ENCODE peak calls at places on chromosome X, in five cellular contexts. S is lower lobe of right lung; O is neural progenitor cell; D is pancreas; B is CD8-positive, alpha-beta memory T cell. A is an unnamed sample.

GRCh38 chrX:114906978-114907510 is 110.4 kb downstream of the IL13RA2 start:
- DNase-seq in S (no peak), O (peak), D (no peak), B (no peak), A (no peak)

GRCh38 chrX:128438082-128438481 is 385.9 kb upstream of the ACTRT1 start:
- DNase-seq in S (no peak), O (no peak), D (no peak), B (no peak), A (no peak)

GRCh38 chrX:110021180-110022022 is 18.5 kb downstream of the TMEM164 start:
- DNase-seq in S (no peak), O (no peak), D (no peak), B (no peak), A (no peak)

GRCh38 chrX:46597774-46598173 is 24.2 kb downstream of the CHST7 start:
- DNase-seq in S (no peak), O (no peak), D (no peak), B (no peak), A (no peak)

GRCh38 chrX:9517062-9517461 is 52.2 kb downstream of the TBL1X start:
- DNase-seq in S (no peak), O (no peak), D (no peak), B (no peak), A (no peak)

GRCh38 chrX:41499195-41499594 is 52.1 kb downstream of the NYX start:
- DNase-seq in S (no peak), O (no peak), D (no peak), B (no peak), A (no peak)

GRCh38 chrX:10415704-10416001 is 204.7 kb downstream of the MID1 start:
- DNase-seq in S (no peak), O (no peak), D (no peak), B (no peak), A (no peak)

GRCh38 chrX:154436597-154437397 is at the start of gene GDI1:
- DNase-seq in S (peak), O (peak), D (no peak), B (peak), A (peak)

GRCh38 chrX:29478336-29479069 is 736.9 kb upstream of the MAGEB2 start:
- DNase-seq in S (no peak), O (peak), D (no peak), B (no peak), A (no peak)

GRCh38 chrX:131778269-131779218 is 234.7 kb downstream of the OR13H1 start:
- DNase-seq in S (no peak), O (no peak), D (peak), B (no peak), A (peak)

GRCh38 chrX:115900425-115900824 is 270.1 kb upstream of the AGTR2 start:
- DNase-seq in S (no peak), O (no peak), D (no peak), B (no peak), A (no peak)

GRCh38 chrX:79081895-79082512 is 62.5 kb upstream of the GPR174 start:
- DNase-seq in S (no peak), O (peak), D (no peak), B (peak), A (no peak)

GRCh38 chrX:12223650-12224049 is 85.4 kb downstream of the FRMPD4 start:
- DNase-seq in S (no peak), O (no peak), D (no peak), B (no peak), A (no peak)

GRCh38 chrX:73021361-73022092 is 18.8 kb downstream of the PABPC1L2B start:
- DNase-seq in S (no peak), O (no peak), D (no peak), B (no peak), A (no peak)

GRCh38 chrX:80648023-80648422 is 161.7 kb downstream of the BRWD3 start:
- DNase-seq in S (no peak), O (peak), D (no peak), B (no peak), A (no peak)

GRCh38 chrX:54920610-54921426 is at the start of gene TRO:
- DNase-seq in S (no peak), O (peak), D (no peak), B (peak), A (no peak)

GRCh38 chrX:41716217-41716616 is 7.8 kb upstream of the GPR82 start:
- DNase-seq in S (no peak), O (no peak), D (no peak), B (no peak), A (no peak)

GRCh38 chrX:129781134-129782014 is 1.6 kb downstream of the SASH3 start:
- DNase-seq in S (peak), O (no peak), D (no peak), B (peak), A (peak)

GRCh38 chrX:38803286-38803608 is 2.0 kb downstream of the MID1IP1 start:
- DNase-seq in S (no peak), O (no peak), D (no peak), B (no peak), A (no peak)

GRCh38 chrX:38798956-38799355 is 2.3 kb upstream of the MID1IP1 start:
- DNase-seq in S (no peak), O (no peak), D (no peak), B (no peak), A (no peak)

GRCh38 chrX:38803609-38804480 is 2.6 kb downstream of the MID1IP1 start:
- DNase-seq in S (peak), O (peak), D (peak), B (peak), A (peak)

GRCh38 chrX:38799995-38800394 is 1.3 kb upstream of the MID1IP1 start:
- DNase-seq in S (no peak), O (no peak), D (no peak), B (no peak), A (no peak)

GRCh38 chrX:38800981-38801845 is at the start of gene MID1IP1:
- DNase-seq in S (peak), O (peak), D (peak), B (peak), A (peak)
- H3K4me3 ChIP-seq in S (peak), O (peak), D (no peak), B (peak), A (peak)

DNA sequence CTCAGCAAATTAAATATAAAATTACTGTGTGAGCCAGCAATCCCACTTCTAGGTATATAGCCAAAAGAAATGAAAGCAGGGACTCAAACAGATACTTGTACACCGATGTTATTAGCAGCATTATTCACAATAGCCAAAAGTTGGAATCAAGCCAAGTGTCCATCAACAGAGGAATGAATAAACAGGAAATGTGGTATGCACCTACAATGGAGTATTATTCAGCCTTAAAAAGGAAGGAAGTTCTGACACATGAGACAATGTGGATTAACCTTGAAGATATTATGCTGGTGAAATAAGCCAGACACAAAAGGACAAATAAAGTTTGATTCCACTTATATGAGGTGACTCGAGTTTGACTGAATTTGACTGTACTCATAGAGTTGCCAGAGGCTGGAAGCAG is 108.3 kb upstream of the DUSP21 start:
- DNase-seq in S (no peak), O (no peak), D (no peak), B (no peak), A (no peak)
- H3K4me3 ChIP-seq in S (no peak), O (no peak), D (no peak), B (no peak), A (no peak)

GRCh38 chrX:19912-20571 is 261.1 kb upstream of the PLCXD1 start:
- DNase-seq in S (no peak), O (peak), D (no peak), B (no peak), A (no peak)
- H3K4me3 ChIP-seq in S (no peak), O (peak), D (no peak), B (no peak), A (no peak)

DNA sequence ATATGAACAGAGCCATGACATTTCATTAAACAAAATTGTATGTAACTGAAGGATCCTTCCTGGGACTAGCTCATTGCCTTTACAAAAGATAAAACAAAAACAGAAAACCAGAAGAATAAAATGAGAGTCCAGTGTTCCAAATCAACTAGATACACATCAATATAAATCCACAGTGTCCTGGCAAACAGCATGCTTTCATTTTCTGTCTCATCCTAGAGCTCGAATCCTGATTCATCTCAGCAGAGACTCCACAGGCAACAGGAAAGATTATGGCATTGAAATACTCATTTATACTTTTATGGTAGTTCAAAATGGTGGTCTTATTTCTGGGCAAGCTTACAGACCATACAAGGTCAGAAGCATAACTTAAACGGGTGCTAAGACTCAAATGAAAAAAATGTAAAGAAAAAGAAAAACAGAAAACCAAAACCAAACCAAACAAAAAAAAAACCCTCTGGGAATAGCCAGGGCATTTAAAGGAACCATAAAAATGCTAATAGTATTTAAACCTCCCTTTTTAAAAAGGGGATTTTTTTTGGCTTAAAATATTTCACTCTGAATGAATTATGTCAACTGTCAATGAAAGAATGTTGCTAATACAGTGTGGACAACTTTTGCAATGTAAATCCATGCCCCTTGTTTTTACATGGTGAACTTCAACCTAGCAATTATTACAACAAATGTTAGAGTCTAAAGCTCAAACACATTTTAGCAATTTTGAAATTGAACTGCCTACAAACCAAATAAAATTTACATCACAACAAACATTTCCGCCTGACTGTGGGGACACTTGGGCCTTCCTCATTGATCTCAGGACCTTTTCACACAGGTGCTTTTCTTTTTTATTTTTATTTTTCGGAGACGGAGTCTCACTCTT is 57.9 kb downstream of the GPR101 start:
- DNase-seq in S (no peak), O (no peak), D (no peak), B (no peak), A (no peak)
- H3K4me3 ChIP-seq in S (no peak), O (no peak), D (no peak), B (no peak), A (no peak)

DNA sequence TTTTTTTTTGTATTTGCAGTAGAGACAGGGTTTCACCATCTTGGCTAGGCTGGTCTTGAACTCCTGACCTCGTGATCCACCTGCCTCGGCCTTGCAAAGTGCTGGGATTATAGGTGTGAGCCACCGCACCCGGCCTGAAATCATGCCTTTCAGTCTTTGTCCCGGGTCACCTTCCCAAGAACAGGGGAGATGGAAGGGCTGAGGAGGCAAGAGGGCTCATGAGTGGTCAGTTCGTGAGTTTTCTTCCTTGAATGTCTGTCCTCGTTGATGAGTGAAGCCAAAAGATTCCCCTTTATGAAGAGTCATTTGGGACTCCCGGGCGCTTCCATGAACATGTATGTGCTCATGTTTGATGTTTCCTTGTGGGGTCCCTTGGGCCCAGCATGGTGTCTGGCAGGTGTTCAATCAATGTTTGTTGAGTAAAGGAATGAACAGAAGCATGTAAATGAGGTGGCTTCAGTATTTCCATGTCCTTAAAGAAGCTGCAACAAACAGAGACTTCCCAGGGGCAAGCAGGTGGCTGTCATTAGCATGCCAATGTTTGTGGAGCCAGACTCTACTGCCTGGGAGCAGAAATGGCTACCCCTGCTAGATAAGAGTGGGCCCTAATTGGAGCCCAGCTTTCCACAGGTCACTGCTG is 3.4 kb upstream of the SEPTIN6 start:
- DNase-seq in S (no peak), O (no peak), D (no peak), B (no peak), A (no peak)
- H3K4me3 ChIP-seq in S (no peak), O (no peak), D (no peak), B (no peak), A (no peak)

DNA sequence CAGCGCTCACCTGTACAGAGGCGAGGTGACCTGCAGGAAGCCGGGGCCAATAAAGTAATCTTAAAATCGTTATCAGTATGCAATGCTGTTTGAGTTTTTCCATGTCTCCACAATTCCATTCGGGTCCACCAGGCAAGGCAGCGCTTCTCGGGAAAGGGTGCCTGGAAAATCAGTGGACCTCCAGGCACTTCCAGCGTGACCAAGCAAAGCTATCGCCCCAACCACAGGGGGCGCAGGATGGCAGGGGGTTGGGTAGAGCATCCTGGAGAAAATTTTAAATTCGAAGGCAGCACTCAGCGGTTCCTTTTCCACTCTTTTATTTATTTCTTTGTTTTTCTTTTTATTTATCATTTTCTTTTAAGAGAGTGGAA is 5.4 kb upstream of the SOX3 start:
- DNase-seq in S (no peak), O (peak), D (no peak), B (no peak), A (no peak)
- H3K4me3 ChIP-seq in S (no peak), O (no peak), D (no peak), B (no peak), A (no peak)

GRCh38 chrX:39805825-39806224 is 291.9 kb downstream of the BCOR start:
- DNase-seq in S (no peak), O (no peak), D (no peak), B (no peak), A (no peak)

GRCh38 chrX:39808471-39808917 is 289.3 kb downstream of the BCOR start:
- DNase-seq in S (no peak), O (no peak), D (no peak), B (no peak), A (peak)

GRCh38 chrX:39802354-39802753 is 295.4 kb downstream of the BCOR start:
- DNase-seq in S (no peak), O (no peak), D (no peak), B (no peak), A (no peak)

GRCh38 chrX:39802906-39803305 is 294.9 kb downstream of the BCOR start:
- DNase-seq in S (no peak), O (no peak), D (no peak), B (no peak), A (no peak)

GRCh38 chrX:39805022-39805421 is 292.7 kb downstream of the BCOR start:
- DNase-seq in S (no peak), O (no peak), D (no peak), B (no peak), A (no peak)
- H3K4me3 ChIP-seq in S (no peak), O (no peak), D (no peak), B (no peak), A (no peak)

A was measured in aorta.